ENCODE peak calls at places on chromosomes 6 and 20, in eight cellular contexts. L, X, Z, O, D, A, S and F are unnamed samples.

GRCh38 chr6:33061987-33062386 is 11.5 kb downstream of the HLA-DPA1 start:
- DNase-seq in O (no peak), L (no peak), A (no peak), S (no peak), D (peak), X (peak), Z (no peak), F (no peak)

GRCh38 chr6:88916615-88917198 is 46.7 kb downstream of the RNGTT start:
- DNase-seq in O (no peak), X (no peak), D (no peak), A (peak), L (no peak), Z (no peak), S (no peak), F (no peak)

GRCh38 chr6:66897576-66897975 is 1190.5 kb upstream of the EYS start:
- DNase-seq in A (peak), O (no peak), Z (no peak), D (peak), S (no peak), X (peak), L (no peak), F (no peak)

GRCh38 chr6:131948692-131949614 is 2.2 kb downstream of the CCN2 start:
- DNase-seq in D (peak), S (no peak), X (peak), Z (no peak), L (peak), O (peak), A (peak), F (peak)

GRCh38 chr6:635233-635632 is 21.7 kb downstream of the HUS1B start:
- DNase-seq in A (no peak), S (no peak), O (no peak), D (no peak), Z (no peak), L (no peak), X (no peak), F (no peak)

GRCh38 chr6:117265425-117266266 is at the start of gene VGLL2:
- DNase-seq in S (peak), O (peak), L (no peak), D (peak), X (peak), Z (peak), A (peak), F (no peak)

GRCh38 chr6:10451828-10452509 is 37.1 kb upstream of the TFAP2A start:
- DNase-seq in S (no peak), L (no peak), Z (no peak), O (no peak), A (peak), D (peak), X (peak), F (peak)

GRCh38 chr6:116313377-116313776 is 33.6 kb upstream of the TSPYL1 start:
- DNase-seq in D (peak), S (no peak), A (peak), Z (no peak), O (no peak), L (peak), X (peak), F (no peak)

GRCh38 chr20:25508083-25508770 is 77.1 kb downstream of the NINL start:
- DNase-seq in X (peak), A (peak), L (peak), S (no peak), Z (peak), D (peak), O (no peak), F (peak)

GRCh38 chr20:32517914-32518592 is 67.1 kb downstream of the NOL4L start:
- DNase-seq in X (no peak), L (no peak), O (no peak), Z (no peak), A (no peak), S (no peak), D (no peak), F (no peak)

GRCh38 chr6:293185-294174 is 1.2 kb downstream of the DUSP22 start:
- DNase-seq in O (peak), A (peak), S (peak), X (peak), D (no peak), Z (no peak), L (no peak), F (no peak)

GRCh38 chr20:35446356-35447078 is 8.5 kb upstream of the GDF5 start:
- DNase-seq in L (no peak), O (no peak), D (no peak), Z (no peak), A (no peak), X (no peak), S (no peak), F (no peak)

GRCh38 chr6:71588490-71588889 is 297.9 kb upstream of the RIMS1 start:
- DNase-seq in A (no peak), S (no peak), X (no peak), O (no peak), L (no peak), D (no peak), Z (no peak), F (no peak)

GRCh38 chr6:5036309-5036708 is 32.5 kb upstream of the RPP40 start:
- DNase-seq in A (peak), L (no peak), Z (no peak), S (peak), D (peak), X (peak), O (no peak), F (no peak)

GRCh38 chr6:75431379-75431778 is 62.2 kb downstream of the FILIP1 start:
- DNase-seq in S (no peak), A (peak), Z (no peak), O (no peak), D (peak), X (peak), L (no peak), F (no peak)

GRCh38 chr6:38375341-38375740 is 264.4 kb downstream of the BTBD9 start:
- DNase-seq in X (no peak), L (no peak), Z (no peak), O (no peak), D (no peak), A (no peak), S (no peak), F (no peak)

GRCh38 chr20:21615617-21616080 is 89.8 kb upstream of the PAX1 start:
- DNase-seq in A (peak), L (no peak), S (peak), O (no peak), Z (peak), D (peak), X (peak), F (peak)

GRCh38 chr20:41168281-41169183 is 31.2 kb downstream of the PLCG1 start:
- DNase-seq in X (no peak), O (no peak), D (no peak), L (no peak), Z (peak), S (no peak), A (no peak), F (no peak)

GRCh38 chr6:27797960-27798359 is 114.2 kb downstream of the OR2B2 start:
- DNase-seq in S (no peak), X (no peak), O (no peak), Z (no peak), D (no peak), A (no peak), L (no peak), F (no peak)

GRCh38 chr6:27791182-27791939 is 120.8 kb downstream of the OR2B2 start:
- DNase-seq in L (peak), S (peak), Z (peak), X (peak), D (peak), A (peak), O (peak), F (peak)

GRCh38 chr6:27795697-27796494 is 116.3 kb downstream of the OR2B2 start:
- DNase-seq in S (peak), O (no peak), L (peak), D (peak), X (peak), A (peak), Z (no peak), F (peak)
- TF ChIP-seq CTCF in S (peak), O (peak), L (peak), D (peak), X (peak), A (peak), Z (peak), F (peak)

DNA sequence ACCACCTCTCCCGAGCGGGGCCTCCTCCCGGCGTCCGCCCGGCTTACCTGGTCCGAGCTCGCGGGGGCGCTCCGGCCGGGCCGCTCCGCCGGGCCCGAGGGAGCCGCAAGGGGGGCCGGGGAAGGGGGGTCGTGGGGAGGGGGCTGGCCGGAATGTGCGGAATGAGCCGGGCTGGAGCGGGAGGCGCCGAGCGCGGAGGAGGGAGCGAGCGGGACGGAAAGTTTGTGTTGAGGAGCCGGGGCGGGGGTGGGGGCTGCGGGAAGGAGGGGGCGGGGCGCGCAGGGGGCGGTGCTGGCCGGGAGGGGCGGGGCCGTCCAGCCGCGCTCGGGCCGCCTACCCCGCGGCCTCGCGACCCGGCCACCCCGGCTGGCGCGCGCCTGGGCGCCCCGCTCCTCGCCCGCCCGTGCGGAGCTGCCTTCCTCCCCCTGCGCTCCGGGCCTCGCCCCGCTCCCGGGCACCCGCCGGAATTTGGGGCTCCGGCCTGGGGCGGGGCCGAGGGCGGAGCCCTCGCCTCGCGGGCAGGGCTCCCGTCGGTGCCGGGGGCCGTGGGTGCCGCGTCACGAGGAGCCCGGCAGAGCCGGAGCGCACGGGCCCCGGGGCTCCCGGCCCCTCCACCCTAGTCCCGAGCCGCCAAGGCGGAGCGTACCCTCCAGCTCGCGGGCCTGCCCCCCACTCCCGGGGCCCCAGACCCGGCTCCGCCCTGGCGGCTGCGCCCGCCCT is at the start of gene TEAD3:
- DNase-seq in S (peak), Z (peak), O (peak), X (peak), D (peak), A (peak), L (no peak), F (peak)
- TF ChIP-seq CTCF in S (no peak), Z (no peak), O (no peak), X (no peak), D (peak), A (no peak), L (no peak), F (no peak)

GRCh38 chr6:21850682-21851081 is 257.1 kb downstream of the SOX4 start:
- DNase-seq in X (no peak), A (no peak), S (no peak), Z (no peak), D (no peak), O (no peak), L (no peak), F (no peak)

GRCh38 chr6:21845018-21845417 is 251.5 kb downstream of the SOX4 start:
- DNase-seq in Z (no peak), A (no peak), S (no peak), D (no peak), X (no peak), O (no peak), L (no peak), F (no peak)

GRCh38 chr6:21842875-21843274 is 249.3 kb downstream of the SOX4 start:
- DNase-seq in X (no peak), L (no peak), O (no peak), Z (no peak), A (no peak), D (no peak), S (no peak), F (peak)

GRCh38 chr6:21846541-21847451 is 253.2 kb downstream of the SOX4 start:
- DNase-seq in O (no peak), S (peak), A (no peak), L (no peak), D (peak), Z (no peak), X (no peak), F (peak)

GRCh38 chr6:21847712-21848111 is 254.2 kb downstream of the SOX4 start:
- DNase-seq in Z (no peak), S (no peak), O (no peak), L (no peak), X (no peak), D (no peak), A (no peak), F (no peak)
- TF ChIP-seq CTCF in Z (no peak), S (no peak), O (no peak), L (no peak), X (no peak), D (no peak), A (no peak), F (no peak)

GRCh38 chr6:158020811-158021210 is 39.1 kb downstream of the SYNJ2 start:
- DNase-seq in X (no peak), L (no peak), A (no peak), D (no peak), O (no peak), Z (no peak), S (no peak), F (no peak)
- TF ChIP-seq CTCF in X (no peak), L (no peak), A (no peak), D (no peak), O (no peak), Z (no peak), S (no peak), F (no peak)

GRCh38 chr6:40804905-40805304 is 217.7 kb upstream of the LRFN2 start:
- DNase-seq in L (no peak), Z (no peak), S (no peak), A (no peak), O (no peak), D (no peak), X (no peak), F (no peak)
- TF ChIP-seq CTCF in L (no peak), Z (no peak), S (peak), A (peak), O (no peak), D (no peak), X (peak), F (no peak)